ENCODE peak calls at places on chromosomes 4 and X, in four cellular contexts. U, Z, N and B are unnamed samples.

GRCh38 chr4:89162486-89162885 is 51.2 kb downstream of the TIGD2 start:
- DNase-seq in U (no peak), Z (no peak), N (no peak), B (no peak)

GRCh38 chrX:19924285-19924684 is 36.9 kb upstream of the SH3KBP1 start:
- DNase-seq in U (no peak), Z (no peak), N (no peak), B (no peak)

GRCh38 chrX:23756165-23756564 is 13.1 kb upstream of the ACOT9 start:
- DNase-seq in U (no peak), Z (peak), N (peak), B (peak)

GRCh38 chr4:30755306-30755705 is 35.1 kb downstream of the PCDH7 start:
- DNase-seq in U (no peak), Z (no peak), N (no peak), B (no peak)

GRCh38 chr4:125956281-125956680 is 641.5 kb downstream of the FAT4 start:
- DNase-seq in U (no peak), Z (no peak), N (no peak), B (no peak)

GRCh38 chr4:96767815-96768480 is 928.1 kb downstream of the PDHA2 start:
- DNase-seq in U (no peak), Z (no peak), N (no peak), B (no peak)

GRCh38 chr4:14196141-14196540 is 568.6 kb upstream of the BOD1L1 start:
- DNase-seq in U (peak), Z (no peak), N (no peak), B (peak)

GRCh38 chrX:19382500-19383145 is 38.9 kb downstream of the PDHA1 start:
- DNase-seq in U (no peak), Z (no peak), N (peak), B (peak)

GRCh38 chrX:40855411-40855810 is 120.1 kb upstream of the MED14 start:
- DNase-seq in U (no peak), Z (no peak), N (no peak), B (no peak)

GRCh38 chr4:72701987-72702819 is 133.2 kb upstream of the ADAMTS3 start:
- DNase-seq in U (no peak), Z (no peak), N (peak), B (peak)

GRCh38 chr4:8306511-8307021 is 37.0 kb downstream of the HTRA3 start:
- DNase-seq in U (no peak), Z (no peak), N (no peak), B (no peak)

GRCh38 chrX:107325467-107325866 is 119.1 kb downstream of the DNAAF6 start:
- DNase-seq in U (no peak), Z (no peak), N (no peak), B (no peak)

GRCh38 chr4:165355900-165356300 is 22.9 kb upstream of the CPE start:
- DNase-seq in U (no peak), Z (no peak), N (peak), B (peak)

GRCh38 chrX:20412871-20413486 is 146.3 kb upstream of the RPS6KA3 start:
- DNase-seq in U (no peak), Z (no peak), N (no peak), B (no peak)

GRCh38 chr4:100149190-100149589 is 41.1 kb downstream of the DDIT4L start:
- DNase-seq in U (no peak), Z (no peak), N (no peak), B (no peak)

GRCh38 chrX:154403192-154403591 is 5.0 kb downstream of the RPL10 start:
- DNase-seq in U (no peak), Z (no peak), N (no peak), B (no peak)

GRCh38 chrX:154402622-154403127 is 4.5 kb downstream of the RPL10 start:
- DNase-seq in U (no peak), Z (no peak), N (no peak), B (no peak)

GRCh38 chrX:154399527-154400368 is 1.6 kb downstream of the RPL10 start:
- DNase-seq in U (no peak), Z (no peak), N (no peak), B (no peak)

GRCh38 chrX:154401918-154402621 is 3.9 kb downstream of the RPL10 start:
- DNase-seq in U (no peak), Z (no peak), N (no peak), B (no peak)

GRCh38 chrX:154401045-154401799 is 3.0 kb downstream of the RPL10 start:
- DNase-seq in U (no peak), Z (no peak), N (peak), B (no peak)
- H3K9ac ChIP-seq in U (no peak), Z (no peak), N (no peak), B (no peak)

DNA sequence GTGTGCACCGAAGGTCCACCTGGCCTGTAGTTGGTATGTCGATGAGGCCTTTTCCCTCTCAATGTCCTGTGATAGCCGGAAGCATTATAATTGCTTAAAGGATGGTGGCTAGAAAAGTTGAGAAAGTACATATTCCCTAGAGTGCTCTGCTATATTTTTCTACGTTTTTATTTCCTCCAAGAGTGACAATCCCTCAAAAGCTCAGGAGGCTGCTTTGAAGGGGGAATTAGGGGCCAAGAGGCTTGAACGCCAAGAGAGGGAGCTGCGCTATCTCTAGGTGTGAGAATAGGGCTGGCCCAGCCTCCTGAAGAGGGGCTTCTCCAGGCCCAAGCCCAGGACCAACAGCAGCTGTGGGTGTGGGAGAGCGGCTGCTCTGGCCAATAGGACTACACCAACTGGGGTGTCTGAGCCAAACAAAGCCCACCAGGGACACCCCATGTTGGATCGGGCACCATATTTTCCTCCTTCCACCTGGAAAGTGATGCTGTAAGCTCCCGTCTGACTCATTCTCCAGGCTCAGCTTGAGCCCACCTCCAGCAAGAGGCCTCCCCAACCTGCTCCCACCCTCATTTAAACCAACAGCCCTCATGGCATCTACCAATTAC is 124.0 kb downstream of the IRF2 start:
- DNase-seq in U (no peak), Z (peak), N (no peak), B (no peak)
- TF ChIP-seq SUZ12 in U (no peak), Z (no peak), N (no peak), B (no peak)

DNA sequence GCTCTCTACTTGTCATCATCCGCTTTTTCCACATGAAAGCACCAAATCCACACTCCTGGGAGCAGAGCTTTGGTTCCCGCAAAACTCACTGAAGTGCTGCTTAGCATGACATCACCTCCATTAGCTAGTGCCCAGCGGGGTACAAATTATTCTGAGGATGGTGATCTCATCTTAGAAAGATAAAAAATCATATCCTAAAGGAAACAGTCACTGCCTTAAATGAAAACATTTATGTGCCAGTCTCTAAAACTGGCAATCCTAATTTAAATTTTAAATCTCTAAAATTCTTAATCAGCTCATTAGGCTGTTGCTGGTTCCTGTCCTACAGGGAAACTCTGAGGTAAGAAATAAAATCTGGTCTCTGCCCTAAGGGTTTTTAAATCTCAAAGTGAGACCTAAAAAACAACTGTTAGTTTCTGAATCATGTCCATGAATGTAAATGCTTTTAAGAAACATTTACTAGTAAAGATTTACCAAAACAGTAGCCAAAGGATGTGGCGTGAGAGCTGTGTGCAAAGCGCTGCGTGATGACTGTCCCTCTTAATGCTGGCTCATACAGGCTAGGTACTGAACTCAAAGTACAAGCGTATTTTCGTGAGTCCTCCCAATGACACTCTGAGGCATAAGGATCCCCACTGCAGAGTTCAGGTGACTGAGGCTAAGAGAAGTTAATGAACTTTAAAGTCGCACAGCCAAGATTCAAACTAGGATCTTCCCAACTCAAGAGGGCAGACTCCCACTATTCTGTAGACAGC is 4.5 kb downstream of the CASP3 start:
- DNase-seq in U (no peak), Z (no peak), N (no peak), B (no peak)
- H3K9ac ChIP-seq in U (no peak), Z (no peak), N (no peak), B (no peak)

DNA sequence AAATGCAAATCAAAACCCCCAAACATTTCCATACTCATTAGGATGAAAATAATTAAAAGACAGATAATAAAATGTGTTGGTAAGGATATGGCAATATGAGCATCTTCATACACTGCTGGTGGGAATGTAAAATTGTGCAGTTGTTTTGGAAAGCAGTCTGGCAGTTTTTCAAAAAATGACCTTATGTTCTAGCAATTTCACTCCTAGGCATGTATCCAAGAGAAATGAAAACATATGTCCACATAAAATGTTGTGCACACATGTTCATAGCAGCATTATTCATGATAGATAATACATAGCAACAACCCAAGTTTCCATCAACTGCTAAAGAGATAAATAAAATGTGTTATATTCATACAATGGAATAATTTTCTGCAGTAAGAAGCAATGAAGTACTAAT is 14.7 kb upstream of the GPRASP2 start:
- DNase-seq in U (no peak), Z (no peak), N (no peak), B (no peak)
- TF ChIP-seq SUZ12 in U (no peak), Z (no peak), N (no peak), B (no peak)

DNA sequence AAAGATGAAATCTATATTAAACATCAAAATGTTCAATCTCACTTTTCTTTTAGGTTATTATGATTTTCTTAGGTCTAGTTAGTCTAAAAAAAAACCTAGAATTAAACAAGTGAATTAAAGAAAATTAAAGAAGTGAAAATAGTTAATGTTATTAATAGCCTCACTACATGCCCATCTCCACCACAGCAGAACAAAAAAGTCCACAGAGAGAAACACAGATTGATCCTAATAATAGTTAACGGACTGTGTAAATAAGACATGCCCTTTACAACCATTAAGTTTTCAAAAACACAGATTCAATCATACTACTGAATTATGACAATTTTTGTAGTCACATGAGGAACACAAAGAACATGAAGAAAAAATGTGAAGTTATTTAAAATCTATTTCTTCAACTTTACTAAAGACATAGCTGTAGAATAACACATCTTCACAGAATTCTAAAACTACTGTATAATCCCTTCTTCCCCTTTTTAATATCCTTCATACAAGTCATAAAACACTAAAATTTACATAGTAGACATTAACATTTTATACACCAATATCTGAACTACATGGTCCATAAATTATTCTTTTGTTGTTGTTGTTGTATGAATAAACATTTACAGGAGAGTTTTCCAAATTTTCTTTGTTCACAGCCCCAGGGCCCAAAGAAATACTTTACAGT is 15.3 kb downstream of the HELQ start:
- DNase-seq in U (no peak), Z (no peak), N (no peak), B (no peak)
- H3K9ac ChIP-seq in U (no peak), Z (no peak), N (no peak), B (no peak)

GRCh38 chrX:110415440-110416167 is 57.0 kb downstream of the RTL9 start:
- DNase-seq in U (no peak), Z (no peak), N (no peak), B (no peak)

GRCh38 chrX:110417128-110417527 is 58.5 kb downstream of the RTL9 start:
- DNase-seq in U (no peak), Z (no peak), N (no peak), B (no peak)

GRCh38 chrX:110418857-110419249 is 60.2 kb downstream of the RTL9 start:
- DNase-seq in U (no peak), Z (no peak), N (no peak), B (no peak)

GRCh38 chrX:110420771-110421498 is 62.3 kb downstream of the RTL9 start:
- DNase-seq in U (no peak), Z (no peak), N (no peak), B (no peak)

DNA sequence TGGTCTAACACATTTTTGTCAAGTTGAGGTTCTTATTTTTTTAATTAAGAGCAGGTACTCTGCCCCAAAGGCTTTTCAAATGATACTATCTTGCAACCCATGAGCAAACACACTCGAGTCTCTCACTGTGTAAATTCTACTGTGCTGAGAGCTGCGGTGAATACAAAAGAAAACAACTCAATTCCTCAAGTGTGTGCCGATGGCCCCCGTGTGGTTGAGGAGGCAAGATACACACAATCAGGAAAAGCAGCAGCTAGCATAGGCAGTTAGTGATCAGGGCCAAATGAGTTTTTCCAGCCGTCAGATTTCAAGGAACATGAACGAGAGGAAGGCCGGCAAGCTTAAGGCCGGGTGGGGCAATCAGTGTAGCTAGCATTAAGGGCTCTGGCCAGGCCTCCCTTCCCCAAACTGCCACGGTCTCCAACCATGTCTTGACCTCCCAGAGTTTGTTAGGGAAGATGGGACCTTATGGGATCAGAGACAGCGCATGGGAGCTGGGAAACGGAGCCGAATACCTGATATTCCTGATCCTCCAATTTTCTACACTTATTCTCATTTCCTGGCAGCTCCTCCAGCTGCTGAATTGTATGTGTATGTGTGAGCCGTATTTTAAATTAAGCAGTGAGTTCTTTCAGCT is 59.7 kb downstream of the RTL9 start:
- DNase-seq in U (no peak), Z (no peak), N (no peak), B (no peak)
- TF ChIP-seq SUZ12 in U (no peak), Z (no peak), N (no peak), B (no peak)

DNA sequence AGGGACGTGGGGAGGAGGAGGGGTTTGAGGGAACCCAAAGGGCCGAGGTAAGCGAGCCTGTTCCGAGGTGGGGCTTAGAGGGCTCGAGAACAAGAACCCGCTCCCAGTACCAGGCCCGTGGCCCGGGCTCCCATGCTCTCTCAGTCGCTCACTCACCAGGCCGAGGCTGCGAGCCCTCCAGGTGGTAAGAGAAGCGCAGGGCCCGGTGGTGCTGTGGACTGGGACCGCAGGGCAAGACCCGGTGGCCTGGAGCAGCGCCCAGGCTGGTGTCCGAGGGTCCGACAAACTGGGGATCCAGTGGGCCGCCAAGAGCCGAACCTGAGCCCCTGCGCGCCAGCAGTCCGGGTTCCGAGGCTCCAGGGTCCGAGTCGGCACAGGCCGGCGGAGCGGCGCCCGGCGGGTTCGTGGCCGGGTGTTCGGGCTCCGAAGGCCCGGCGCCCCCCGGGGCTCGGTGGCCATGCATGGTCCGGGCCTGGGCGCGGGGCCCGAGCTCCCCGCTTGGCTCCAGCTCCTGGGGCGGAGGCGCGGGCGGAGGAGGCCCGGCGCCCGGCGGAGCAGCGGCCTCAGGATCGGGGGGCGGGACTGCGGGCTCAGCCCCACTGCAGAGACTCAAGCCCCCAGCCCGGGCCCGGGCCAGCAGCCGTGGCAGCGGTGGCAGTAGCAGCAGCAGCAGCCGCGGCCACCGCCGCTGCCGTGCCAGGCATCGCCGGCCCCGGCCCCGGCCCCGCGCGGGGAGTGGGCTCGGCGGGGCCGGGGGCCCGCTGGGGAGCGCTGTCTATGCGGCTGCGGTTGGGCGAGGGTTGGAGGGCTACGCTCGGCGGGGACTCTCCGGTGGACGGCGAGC is 842 bp downstream of the FGD1 start:
- DNase-seq in U (no peak), Z (no peak), N (no peak), B (no peak)
- H3K9ac ChIP-seq in U (peak), Z (no peak), N (peak), B (peak)

GRCh38 chr4:121459056-121459455 is 78.2 kb upstream of the QRFPR start:
- DNase-seq in U (no peak), Z (no peak), N (no peak), B (no peak)

GRCh38 chr4:121457278-121457875 is 76.6 kb upstream of the QRFPR start:
- DNase-seq in U (no peak), Z (no peak), N (no peak), B (no peak)

GRCh38 chr4:121455285-121455684 is 74.5 kb upstream of the QRFPR start:
- DNase-seq in U (no peak), Z (no peak), N (no peak), B (no peak)

GRCh38 chr4:121451310-121451709 is 70.5 kb upstream of the QRFPR start:
- DNase-seq in U (no peak), Z (no peak), N (no peak), B (no peak)

GRCh38 chr4:121454251-121454979 is 73.6 kb upstream of the QRFPR start:
- DNase-seq in U (no peak), Z (no peak), N (no peak), B (no peak)
- TF ChIP-seq SUZ12 in U (no peak), Z (no peak), N (no peak), B (no peak)

GRCh38 chr4:153530284-153530995 is 64.3 kb downstream of the TMEM131L start:
- DNase-seq in U (no peak), Z (no peak), N (no peak), B (no peak)
- H3K9ac ChIP-seq in U (no peak), Z (no peak), N (no peak), B (no peak)

DNA sequence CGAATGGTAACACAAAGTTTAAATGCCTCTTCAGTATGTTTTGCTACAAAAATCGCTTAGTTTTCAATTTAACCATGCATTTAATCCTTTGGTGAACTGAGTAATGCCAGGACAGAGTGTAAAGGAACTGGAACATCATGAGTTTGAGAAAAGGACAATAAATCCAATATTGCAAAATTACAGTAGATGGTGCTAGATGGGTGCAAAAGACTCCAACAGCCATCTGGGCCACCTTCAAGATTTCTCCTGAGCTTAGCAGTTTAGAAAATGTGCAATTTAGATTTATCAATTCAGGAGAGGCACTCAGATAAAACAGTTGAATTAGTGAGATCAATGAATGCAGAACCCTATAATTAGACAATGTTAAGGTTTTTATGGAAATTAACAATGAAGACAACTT is 33.2 kb upstream of the MID1IP1 start:
- DNase-seq in U (no peak), Z (no peak), N (no peak), B (no peak)
- TF ChIP-seq SUZ12 in U (no peak), Z (no peak), N (no peak), B (no peak)